ENCODE peak calls at places on chromosomes 7 and 10, in eight cellular contexts. S is activated CD8-positive, alpha-beta memory T cell treated with anti-CD3 and anti-CD28 coated beads for 24 hours; J is CMK; D is neural crest cell; X is breast epithelium; E is substantia nigra; W is COR-L47; Z is HEK293T. G is an unnamed sample.

GRCh38 chr10:49759787-49760551 is 2.2 kb downstream of the OGDHL start:
- DNase-seq in S (no peak), J (no peak), D (no peak), X (no peak), E (no peak), W (no peak), Z (no peak), G (no peak)

GRCh38 chr10:114271014-114271778 is 32.1 kb downstream of the VWA2 start:
- DNase-seq in S (no peak), J (no peak), D (no peak), X (peak), E (no peak), W (no peak), Z (no peak), G (no peak)

GRCh38 chr10:88116491-88116890 is 253.1 kb downstream of the PTEN start:
- DNase-seq in S (no peak), J (no peak), D (no peak), X (no peak), E (no peak), W (no peak), Z (no peak), G (no peak)

GRCh38 chr7:12685550-12685949 is 1.9 kb upstream of the ARL4A start:
- DNase-seq in S (peak), J (no peak), D (peak), X (no peak), E (no peak), W (peak), Z (peak), G (no peak)

GRCh38 chr7:90830302-90830701 is 234.2 kb downstream of the CDK14 start:
- DNase-seq in S (no peak), J (no peak), D (no peak), X (no peak), E (no peak), W (no peak), Z (no peak), G (no peak)

GRCh38 chr7:2688409-2689342 is 674 bp downstream of the AMZ1 start:
- DNase-seq in S (no peak), J (no peak), D (no peak), X (no peak), E (no peak), W (no peak), Z (no peak), G (no peak)

GRCh38 chr7:93147358-93147757 is 827 bp downstream of the SAMD9L start:
- DNase-seq in S (peak), J (no peak), D (no peak), X (no peak), E (no peak), W (peak), Z (no peak), G (no peak)

GRCh38 chr7:6183006-6183405 is 89.4 kb downstream of the CYTH3 start:
- DNase-seq in S (no peak), J (no peak), D (no peak), X (no peak), E (no peak), W (no peak), Z (no peak), G (no peak)

GRCh38 chr7:24152907-24153513 is 131.0 kb upstream of the NPY start:
- DNase-seq in S (no peak), J (no peak), D (no peak), X (no peak), E (no peak), W (no peak), Z (no peak), G (peak)

GRCh38 chr7:100190059-100190711 is 12.5 kb downstream of the STAG3 start:
- DNase-seq in S (no peak), J (no peak), D (no peak), X (no peak), E (no peak), W (peak), Z (no peak), G (no peak)

GRCh38 chr7:150631084-150631824 is 931 bp downstream of the GIMAP6 start:
- DNase-seq in S (peak), J (no peak), D (no peak), X (no peak), E (no peak), W (no peak), Z (no peak), G (no peak)

GRCh38 chr10:30630571-30630970 is 1.0 kb upstream of the LYZL2 start:
- DNase-seq in S (no peak), J (no peak), D (no peak), X (no peak), E (no peak), W (no peak), Z (no peak), G (no peak)

GRCh38 chr7:129169171-129169643 is 19.2 kb upstream of the SMO start:
- DNase-seq in S (peak), J (peak), D (peak), X (no peak), E (no peak), W (no peak), Z (no peak), G (no peak)

GRCh38 chr7:128938524-128939074 is 872 bp downstream of the IRF5 start:
- DNase-seq in S (no peak), J (no peak), D (no peak), X (no peak), E (no peak), W (no peak), Z (no peak), G (no peak)

GRCh38 chr10:122186822-122187810 is 84.0 kb upstream of the BTBD16 start:
- DNase-seq in S (no peak), J (no peak), D (no peak), X (no peak), E (no peak), W (no peak), Z (no peak), G (no peak)

GRCh38 chr7:130872756-130873448 is 138.9 kb upstream of the KLF14 start:
- DNase-seq in S (peak), J (no peak), D (no peak), X (no peak), E (no peak), W (no peak), Z (no peak), G (no peak)

GRCh38 chr10:89504691-89505090 is 30.7 kb downstream of the SLC16A12 start:
- DNase-seq in S (no peak), J (no peak), D (no peak), X (no peak), E (no peak), W (no peak), Z (no peak), G (no peak)

GRCh38 chr10:11161910-11162309 is 144.2 kb downstream of the CELF2 start:
- DNase-seq in S (no peak), J (no peak), D (no peak), X (no peak), E (no peak), W (no peak), Z (no peak), G (no peak)

GRCh38 chr7:28920424-28920823 is 37.7 kb downstream of the TRIL start:
- DNase-seq in S (no peak), J (no peak), D (no peak), X (no peak), E (no peak), W (no peak), Z (no peak), G (no peak)

GRCh38 chr7:85806321-85806720 is 619.5 kb upstream of the SEMA3D start:
- DNase-seq in S (no peak), J (no peak), D (no peak), X (no peak), E (no peak), W (no peak), Z (peak), G (no peak)

GRCh38 chr7:8481752-8482446 is 48.5 kb downstream of the NXPH1 start:
- DNase-seq in S (no peak), J (no peak), D (no peak), X (no peak), E (no peak), W (no peak), Z (no peak), G (no peak)

GRCh38 chr10:43598447-43598846 is 7.8 kb upstream of the ZNF485 start:
- DNase-seq in S (no peak), J (no peak), D (no peak), X (no peak), E (no peak), W (no peak), Z (no peak), G (peak)

GRCh38 chr7:134449596-134450194 is 9.2 kb downstream of the AKR1B1 start:
- DNase-seq in S (no peak), J (no peak), D (no peak), X (no peak), E (no peak), W (no peak), Z (no peak), G (no peak)

GRCh38 chr10:3139135-3139910 is 33.3 kb downstream of the PITRM1 start:
- DNase-seq in S (no peak), J (no peak), D (no peak), X (no peak), E (no peak), W (no peak), Z (no peak), G (no peak)